ENCODE peak calls at places on chromosomes 2 and 18, in four cellular contexts. U, Y, W and X are unnamed samples.
A peak's percentile ranks its signal among the peaks of the same experiment; 100 is the strongest.

GRCh38 chr2:238486123-238486848 is 59.6 kb downstream of the ASB1 start:
- DNase-seq in U (no peak), Y (no peak), W (no peak), X (no peak)

GRCh38 chr2:171709011-171709685 is 21.9 kb downstream of the DYNC1I2 start:
- DNase-seq in U (no peak), W (no peak), Y (no peak), X (no peak)

GRCh38 chr2:10242998-10243925 is 59.4 kb upstream of the HPCAL1 start:
- DNase-seq in Y (peak; percentile 8), U (no peak), W (no peak), X (no peak)

GRCh38 chr2:152518656-152519580 is 183.9 kb downstream of the FMNL2 start:
- DNase-seq in W (no peak), Y (no peak), U (no peak), X (no peak)

GRCh38 chr2:41853427-41854191 is 194.2 kb upstream of the PKDCC start:
- DNase-seq in Y (peak; percentile 70), U (peak; percentile 64), W (no peak), X (peak; percentile 25)

GRCh38 chr18:22193466-22193865 is 24.1 kb downstream of the GATA6 start:
- DNase-seq in W (no peak), U (peak; percentile 65), Y (no peak), X (no peak)

GRCh38 chr18:23992119-23992940 is 22.2 kb upstream of the TTC39C start:
- DNase-seq in U (no peak), Y (no peak), W (no peak), X (no peak)

GRCh38 chr2:32745675-32746074 is 117.8 kb downstream of the TTC27 start:
- DNase-seq in U (no peak), W (no peak), Y (no peak), X (no peak)

GRCh38 chr2:109529532-109530449 is 84.0 kb downstream of the SEPTIN10 start:
- DNase-seq in U (no peak), Y (no peak), W (no peak), X (no peak)

GRCh38 chr2:127095784-127096183 is 11.2 kb downstream of the BIN1 start:
- DNase-seq in W (no peak), Y (no peak), U (no peak), X (no peak)

GRCh38 chr18:74310411-74310810 is 5.2 kb upstream of the C18orf63 start:
- DNase-seq in Y (no peak), W (no peak), U (no peak), X (no peak)